ENCODE peak calls at places on chromosomes 4 and X, in nine cellular contexts. I is aorta; O is M059J; C is HTR-8/SVneo; D is COLO829; Z is CD4-positive, alpha-beta memory T cell; R is AG09309; W is neural progenitor cell; V is iris pigment epithelial cell. U is an unnamed sample.

GRCh38 chrX:100931925-100932285 is 3.2 kb upstream of the XKRX start:
- DNase-seq in I (no peak), O (no peak), C (no peak), D (no peak), Z (no peak), R (no peak), W (no peak), V (no peak), U (no peak)

GRCh38 chrX:111216293-111216801 is 53.9 kb downstream of the CAPN6 start:
- DNase-seq in I (no peak), O (no peak), C (no peak), D (no peak), Z (no peak), R (no peak), W (no peak), V (no peak), U (no peak)

GRCh38 chrX:23505531-23506303 is 161.6 kb upstream of the PRDX4 start:
- DNase-seq in I (no peak), O (no peak), C (no peak), D (peak; percentile 28), Z (no peak), R (no peak), W (peak; percentile 27), V (no peak), U (no peak)

GRCh38 chr4:105306158-105306781 is 159.6 kb downstream of the TET2 start:
- DNase-seq in I (no peak), O (peak; percentile 2), C (no peak), D (peak; percentile 48), Z (peak; percentile 50), R (no peak), W (no peak), V (peak; percentile 17), U (no peak)

GRCh38 chr4:95505149-95505548 is 43.6 kb downstream of the UNC5C start:
- DNase-seq in I (no peak), O (peak; percentile 75), C (no peak), D (peak; percentile 85), Z (no peak), R (no peak), W (peak; percentile 7), V (peak; percentile 17), U (no peak)

GRCh38 chr4:25103423-25103822 is 56.8 kb downstream of the SEPSECS start:
- DNase-seq in I (no peak), O (no peak), C (no peak), D (peak; percentile 34), Z (no peak), R (no peak), W (no peak), V (no peak), U (no peak)

GRCh38 chr4:67549123-67549522 is 3.8 kb upstream of the CENPC start:
- DNase-seq in I (no peak), O (peak; percentile 16), C (peak; percentile 6), D (no peak), Z (no peak), R (no peak), W (no peak), V (peak; percentile 8), U (no peak)

GRCh38 chr4:165428957-165429356 is 50.1 kb downstream of the CPE start:
- DNase-seq in I (no peak), O (no peak), C (no peak), D (no peak), Z (no peak), R (no peak), W (no peak), V (no peak), U (no peak)

GRCh38 chr4:128835498-128836222 is 26.2 kb downstream of the JADE1 start:
- DNase-seq in I (no peak), O (no peak), C (no peak), D (no peak), Z (no peak), R (no peak), W (no peak), V (no peak), U (peak; percentile 90)

GRCh38 chr4:2166253-2166652 is 75.7 kb downstream of the HAUS3 start:
- DNase-seq in I (no peak), O (no peak), C (no peak), D (no peak), Z (no peak), R (no peak), W (no peak), V (no peak), U (no peak)

GRCh38 chr4:185099940-185100339 is 43.1 kb upstream of the SLC25A4 start:
- DNase-seq in I (no peak), O (no peak), C (no peak), D (no peak), Z (no peak), R (no peak), W (no peak), V (no peak), U (no peak)

GRCh38 chr4:7194251-7195137 is 2.2 kb downstream of the SORCS2 start:
- DNase-seq in I (peak; percentile 79), O (no peak), C (no peak), D (no peak), Z (no peak), R (no peak), W (peak; percentile 62), V (peak; percentile 39), U (peak; percentile 66)

GRCh38 chr4:123649644-123650356 is 253.2 kb downstream of the SPRY1 start:
- DNase-seq in I (no peak), O (peak; percentile 46), C (no peak), D (no peak), Z (no peak), R (peak; percentile 67), W (peak; percentile 38), V (peak; percentile 87), U (peak; percentile 75)

GRCh38 chr4:1109332-1109731 is 4.0 kb downstream of the RNF212 start:
- DNase-seq in I (no peak), O (no peak), C (no peak), D (no peak), Z (no peak), R (no peak), W (no peak), V (no peak), U (no peak)

GRCh38 chr4:7299908-7300710 is 107.8 kb downstream of the SORCS2 start:
- DNase-seq in I (peak; percentile 58), O (no peak), C (no peak), D (no peak), Z (no peak), R (no peak), W (no peak), V (no peak), U (no peak)

GRCh38 chrX:41472231-41472815 is 25.2 kb downstream of the NYX start:
- DNase-seq in I (no peak), O (no peak), C (no peak), D (no peak), Z (no peak), R (no peak), W (no peak), V (no peak), U (no peak)

GRCh38 chr4:38820329-38821061 is 15.9 kb upstream of the TLR1 start:
- DNase-seq in I (no peak), O (peak; percentile 14), C (no peak), D (peak; percentile 59), Z (no peak), R (no peak), W (no peak), V (no peak), U (no peak)

GRCh38 chr4:183201331-183201730 is 102.3 kb downstream of the WWC2 start:
- DNase-seq in I (no peak), O (peak; percentile 82), C (no peak), D (no peak), Z (no peak), R (peak; percentile 2), W (no peak), V (peak; percentile 85), U (no peak)

GRCh38 chrX:151982217-151982616 is 7.7 kb upstream of the GABRE start:
- DNase-seq in I (no peak), O (peak; percentile 94), C (no peak), D (peak; percentile 64), Z (no peak), R (peak; percentile 79), W (no peak), V (peak; percentile 82), U (no peak)

GRCh38 chrX:132615396-132616131 is 126.7 kb upstream of the MBNL3 start:
- DNase-seq in I (no peak), O (peak; percentile 42), C (no peak), D (peak; percentile 34), Z (peak; percentile 39), R (no peak), W (peak; percentile 65), V (peak; percentile 39), U (no peak)

U was measured in sigmoid colon.